ENCODE peak calls at places on chromosomes 3 and 15, in nine cellular contexts. One of them, this sample, is unnamed.

GRCh38 chr3:61594144-61594977 is 33.0 kb downstream of the PTPRG start:
- DNase-seq in HepG2: no peak
- DNase-seq in spleen: no peak
- DNase-seq in vagina: no peak
- DNase-seq in sigmoid colon: no peak
- DNase-seq in HCT116: no peak
- DNase-seq in H1: no peak
- DNase-seq in upper lobe of left lung: no peak
- DNase-seq in GM12878: no peak
- DNase-seq in this sample: no peak

GRCh38 chr3:71011565-71012287 is 571.8 kb downstream of the FOXP1 start:
- DNase-seq in H1: no peak
- DNase-seq in HCT116: no peak
- DNase-seq in GM12878: peak; percentile 34
- DNase-seq in spleen: no peak
- DNase-seq in sigmoid colon: no peak
- DNase-seq in upper lobe of left lung: no peak
- DNase-seq in HepG2: no peak
- DNase-seq in vagina: no peak
- DNase-seq in this sample: no peak

GRCh38 chr3:149610351-149611105 is 47.3 kb downstream of the WWTR1 start:
- DNase-seq in HCT116: no peak
- DNase-seq in sigmoid colon: peak; percentile 72
- DNase-seq in vagina: no peak
- DNase-seq in H1: no peak
- DNase-seq in spleen: no peak
- DNase-seq in GM12878: no peak
- DNase-seq in HepG2: peak; percentile 40
- DNase-seq in upper lobe of left lung: no peak
- DNase-seq in this sample: no peak

GRCh38 chr3:186340211-186340610 is 21.8 kb downstream of the DGKG start:
- DNase-seq in sigmoid colon: no peak
- DNase-seq in upper lobe of left lung: no peak
- DNase-seq in HCT116: no peak
- DNase-seq in vagina: no peak
- DNase-seq in HepG2: no peak
- DNase-seq in spleen: no peak
- DNase-seq in GM12878: no peak
- DNase-seq in H1: no peak
- DNase-seq in this sample: no peak

GRCh38 chr15:61794881-61795280 is 265.4 kb downstream of the VPS13C start:
- DNase-seq in GM12878: no peak
- DNase-seq in sigmoid colon: no peak
- DNase-seq in upper lobe of left lung: no peak
- DNase-seq in vagina: no peak
- DNase-seq in H1: no peak
- DNase-seq in HepG2: no peak
- DNase-seq in HCT116: no peak
- DNase-seq in spleen: no peak
- DNase-seq in this sample: no peak

GRCh38 chr15:29045717-29046116 is 159.9 kb downstream of the APBA2 start:
- DNase-seq in HepG2: no peak
- DNase-seq in sigmoid colon: no peak
- DNase-seq in vagina: no peak
- DNase-seq in spleen: peak; percentile 11
- DNase-seq in GM12878: no peak
- DNase-seq in upper lobe of left lung: no peak
- DNase-seq in H1: no peak
- DNase-seq in HCT116: no peak
- DNase-seq in this sample: peak; percentile 1

GRCh38 chr3:128113817-128114794 is 9.5 kb downstream of the RUVBL1 start:
- DNase-seq in H1: no peak
- DNase-seq in HepG2: no peak
- DNase-seq in spleen: peak; percentile 79
- DNase-seq in vagina: no peak
- DNase-seq in sigmoid colon: no peak
- DNase-seq in GM12878: peak; percentile 19
- DNase-seq in HCT116: no peak
- DNase-seq in upper lobe of left lung: no peak
- DNase-seq in this sample: no peak

GRCh38 chr3:145906755-145907154 is 254.2 kb downstream of the PLOD2 start:
- DNase-seq in HCT116: no peak
- DNase-seq in GM12878: no peak
- DNase-seq in HepG2: no peak
- DNase-seq in spleen: no peak
- DNase-seq in sigmoid colon: no peak
- DNase-seq in vagina: no peak
- DNase-seq in H1: no peak
- DNase-seq in upper lobe of left lung: no peak
- DNase-seq in this sample: no peak

GRCh38 chr3:173745952-173746682 is 348.6 kb downstream of the NLGN1 start:
- DNase-seq in spleen: no peak
- DNase-seq in upper lobe of left lung: no peak
- DNase-seq in HepG2: no peak
- DNase-seq in H1: no peak
- DNase-seq in vagina: no peak
- DNase-seq in HCT116: no peak
- DNase-seq in GM12878: no peak
- DNase-seq in sigmoid colon: no peak
- DNase-seq in this sample: no peak

GRCh38 chr3:29203846-29204245 is 77.0 kb upstream of the RBMS3 start:
- DNase-seq in spleen: no peak
- DNase-seq in H1: no peak
- DNase-seq in vagina: no peak
- DNase-seq in HCT116: no peak
- DNase-seq in upper lobe of left lung: no peak
- DNase-seq in HepG2: no peak
- DNase-seq in GM12878: no peak
- DNase-seq in sigmoid colon: no peak
- DNase-seq in this sample: no peak

GRCh38 chr15:28975766-28976179 is 90.0 kb downstream of the APBA2 start:
- DNase-seq in H1: peak; percentile 29
- DNase-seq in GM12878: no peak
- DNase-seq in HepG2: peak; percentile 42
- DNase-seq in sigmoid colon: no peak
- DNase-seq in vagina: no peak
- DNase-seq in HCT116: peak; percentile 39
- DNase-seq in upper lobe of left lung: peak; percentile 52
- DNase-seq in spleen: peak; percentile 70
- DNase-seq in this sample: no peak

GRCh38 chr15:35627696-35628095 is 81.7 kb upstream of the DPH6 start:
- DNase-seq in HCT116: no peak
- DNase-seq in spleen: no peak
- DNase-seq in GM12878: no peak
- DNase-seq in vagina: no peak
- DNase-seq in HepG2: no peak
- DNase-seq in upper lobe of left lung: no peak
- DNase-seq in H1: no peak
- DNase-seq in sigmoid colon: no peak
- DNase-seq in this sample: no peak

GRCh38 chr3:171784937-171785336 is 25.3 kb downstream of the PLD1 start:
- DNase-seq in GM12878: no peak
- DNase-seq in HCT116: no peak
- DNase-seq in H1: no peak
- DNase-seq in sigmoid colon: no peak
- DNase-seq in vagina: no peak
- DNase-seq in HepG2: no peak
- DNase-seq in upper lobe of left lung: no peak
- DNase-seq in spleen: no peak
- DNase-seq in this sample: no peak

GRCh38 chr3:139627759-139628158 is 50.0 kb downstream of the NMNAT3 start:
- DNase-seq in sigmoid colon: no peak
- DNase-seq in GM12878: no peak
- DNase-seq in H1: no peak
- DNase-seq in spleen: no peak
- DNase-seq in vagina: no peak
- DNase-seq in HCT116: no peak
- DNase-seq in upper lobe of left lung: no peak
- DNase-seq in HepG2: no peak
- DNase-seq in this sample: no peak

GRCh38 chr3:123113889-123114450 is 47.1 kb downstream of the PDIA5 start:
- DNase-seq in vagina: no peak
- DNase-seq in sigmoid colon: no peak
- DNase-seq in GM12878: no peak
- DNase-seq in H1: no peak
- DNase-seq in spleen: peak; percentile 51
- DNase-seq in HepG2: no peak
- DNase-seq in HCT116: no peak
- DNase-seq in upper lobe of left lung: no peak
- DNase-seq in this sample: no peak

GRCh38 chr15:81312790-81313543 is 11.0 kb downstream of the STARD5 start:
- DNase-seq in sigmoid colon: peak; percentile 96
- DNase-seq in H1: no peak
- DNase-seq in HepG2: no peak
- DNase-seq in spleen: peak; percentile 77
- DNase-seq in HCT116: peak; percentile 84
- DNase-seq in vagina: no peak
- DNase-seq in GM12878: no peak
- DNase-seq in upper lobe of left lung: peak; percentile 74
- DNase-seq in this sample: peak; percentile 90

GRCh38 chr15:72281713-72282112 is 9.4 kb upstream of the PARP6 start:
- DNase-seq in upper lobe of left lung: no peak
- DNase-seq in vagina: no peak
- DNase-seq in GM12878: peak; percentile 9
- DNase-seq in spleen: no peak
- DNase-seq in H1: no peak
- DNase-seq in sigmoid colon: no peak
- DNase-seq in HCT116: no peak
- DNase-seq in HepG2: peak; percentile 16
- DNase-seq in this sample: no peak

DNA sequence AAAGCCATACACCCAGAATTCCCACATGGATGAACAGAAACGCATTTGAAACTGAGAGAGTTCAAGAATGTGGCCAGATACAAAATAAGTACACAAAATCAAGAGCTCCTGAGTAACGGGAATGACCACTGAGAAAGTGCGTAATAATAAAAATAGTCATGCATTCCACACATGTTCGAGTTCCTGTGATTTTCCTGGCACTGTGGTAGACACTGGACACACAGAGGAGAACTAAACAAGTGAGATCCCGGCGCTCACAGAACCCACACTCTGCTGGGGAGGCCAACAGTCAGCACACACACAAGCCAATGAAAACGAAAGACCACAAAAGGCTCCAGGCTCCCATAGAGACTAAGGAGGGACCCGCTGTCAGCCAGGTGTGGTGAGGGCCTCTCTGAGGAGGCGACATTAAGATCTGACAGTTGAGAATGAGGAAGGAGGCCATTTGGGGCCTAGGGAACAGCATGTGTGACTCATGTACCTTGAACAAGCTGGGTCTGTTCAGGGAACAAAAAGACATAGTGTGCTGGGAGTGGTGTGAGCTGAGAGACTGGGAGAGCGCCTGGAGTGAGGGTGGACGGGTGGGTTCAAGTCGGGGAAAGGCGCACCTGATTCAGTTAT is 5.1 kb downstream of the FAM107A start:
- DNase-seq in HCT116: no peak
- DNase-seq in sigmoid colon: peak; percentile 18
- DNase-seq in upper lobe of left lung: no peak
- DNase-seq in H1: no peak
- DNase-seq in vagina: no peak
- DNase-seq in spleen: no peak
- DNase-seq in GM12878: no peak
- DNase-seq in HepG2: no peak
- DNase-seq in this sample: peak; percentile 8
- H3K4me3 ChIP-seq in HCT116: no peak overlapping the region
- H3K4me3 ChIP-seq in sigmoid colon: no peak overlapping the region
- H3K4me3 ChIP-seq in upper lobe of left lung: peak overlapping the region; percentile 45
- H3K4me3 ChIP-seq in H1: no peak overlapping the region
- H3K4me3 ChIP-seq in vagina: no peak overlapping the region
- H3K4me3 ChIP-seq in spleen: no peak overlapping the region
- H3K4me3 ChIP-seq in GM12878: no peak overlapping the region
- H3K4me3 ChIP-seq in HepG2: no peak overlapping the region
- H3K4me3 ChIP-seq in this sample: no peak overlapping the region

GRCh38 chr15:34359416-34359815 is 7.6 kb downstream of the LPCAT4 start:
- DNase-seq in sigmoid colon: no peak
- DNase-seq in GM12878: no peak
- DNase-seq in HCT116: no peak
- DNase-seq in H1: no peak
- DNase-seq in upper lobe of left lung: no peak
- DNase-seq in HepG2: no peak
- DNase-seq in spleen: no peak
- DNase-seq in vagina: no peak
- DNase-seq in this sample: no peak

GRCh38 chr15:34361278-34361677 is 5.7 kb downstream of the LPCAT4 start:
- DNase-seq in H1: no peak
- DNase-seq in sigmoid colon: no peak
- DNase-seq in upper lobe of left lung: no peak
- DNase-seq in GM12878: no peak
- DNase-seq in HCT116: no peak
- DNase-seq in HepG2: no peak
- DNase-seq in vagina: no peak
- DNase-seq in spleen: no peak
- DNase-seq in this sample: no peak

GRCh38 chr15:34364041-34364440 is 3.0 kb downstream of the LPCAT4 start:
- DNase-seq in HCT116: no peak
- DNase-seq in vagina: no peak
- DNase-seq in upper lobe of left lung: no peak
- DNase-seq in spleen: no peak
- DNase-seq in sigmoid colon: no peak
- DNase-seq in GM12878: no peak
- DNase-seq in H1: no peak
- DNase-seq in HepG2: no peak
- DNase-seq in this sample: no peak

GRCh38 chr15:34360298-34360697 is 6.7 kb downstream of the LPCAT4 start:
- DNase-seq in HepG2: no peak
- DNase-seq in vagina: no peak
- DNase-seq in HCT116: peak; percentile 56
- DNase-seq in spleen: no peak
- DNase-seq in sigmoid colon: no peak
- DNase-seq in GM12878: no peak
- DNase-seq in H1: no peak
- DNase-seq in upper lobe of left lung: no peak
- DNase-seq in this sample: no peak

GRCh38 chr15:34362047-34362773 is 4.8 kb downstream of the LPCAT4 start:
- DNase-seq in GM12878: no peak
- DNase-seq in upper lobe of left lung: no peak
- DNase-seq in H1: no peak
- DNase-seq in vagina: no peak
- DNase-seq in HepG2: no peak
- DNase-seq in HCT116: no peak
- DNase-seq in spleen: no peak
- DNase-seq in sigmoid colon: no peak
- DNase-seq in this sample: no peak
- H3K4me1 ChIP-seq in GM12878: peaks cover 13% of the 10 kb centered on the region
- H3K4me1 ChIP-seq in upper lobe of left lung: peaks cover 9% of the 10 kb centered on the region
- H3K4me1 ChIP-seq in H1: peaks cover 6% of the 10 kb centered on the region
- H3K4me1 ChIP-seq in vagina: peaks cover 24% of the 10 kb centered on the region
- H3K4me1 ChIP-seq in HepG2: peaks cover 11% of the 10 kb centered on the region
- H3K4me1 ChIP-seq in HCT116: peaks cover 43% of the 10 kb centered on the region
- H3K4me1 ChIP-seq in spleen: peaks cover 6% of the 10 kb centered on the region
- H3K4me1 ChIP-seq in sigmoid colon: no peaks in the 10 kb centered on the region
- H3K4me1 ChIP-seq in this sample: peaks cover 24% of the 10 kb centered on the region

GRCh38 chr15:41944313-41944940 is 27.9 kb downstream of the EHD4 start:
- DNase-seq in spleen: no peak
- DNase-seq in upper lobe of left lung: no peak
- DNase-seq in sigmoid colon: peak; percentile 85
- DNase-seq in GM12878: no peak
- DNase-seq in HCT116: peak; percentile 37
- DNase-seq in vagina: no peak
- DNase-seq in HepG2: peak; percentile 70
- DNase-seq in H1: no peak
- DNase-seq in this sample: peak; percentile 79
- TF ChIP-seq POLR2AphosphoS5 in spleen: no peak
- TF ChIP-seq POLR2AphosphoS5 in upper lobe of left lung: no peak
- TF ChIP-seq POLR2AphosphoS5 in sigmoid colon: peak; percentile 13
- TF ChIP-seq POLR2AphosphoS5 in GM12878: no peak
- TF ChIP-seq POLR2AphosphoS5 in HCT116: peak; percentile 40
- TF ChIP-seq POLR2AphosphoS5 in vagina: no peak
- TF ChIP-seq POLR2AphosphoS5 in HepG2: no peak
- TF ChIP-seq POLR2AphosphoS5 in H1: no peak
- TF ChIP-seq POLR2AphosphoS5 in this sample: no peak

GRCh38 chr3:58066842-58067241 is 58.6 kb downstream of the FLNB start:
- DNase-seq in HCT116: no peak
- DNase-seq in spleen: no peak
- DNase-seq in vagina: no peak
- DNase-seq in HepG2: peak; percentile 27
- DNase-seq in upper lobe of left lung: no peak
- DNase-seq in sigmoid colon: no peak
- DNase-seq in H1: no peak
- DNase-seq in GM12878: no peak
- DNase-seq in this sample: no peak
- H3K4me3 ChIP-seq in HCT116: no peak overlapping the region
- H3K4me3 ChIP-seq in spleen: no peak overlapping the region
- H3K4me3 ChIP-seq in vagina: no peak overlapping the region
- H3K4me3 ChIP-seq in HepG2: no peak overlapping the region
- H3K4me3 ChIP-seq in upper lobe of left lung: no peak overlapping the region
- H3K4me3 ChIP-seq in sigmoid colon: no peak overlapping the region
- H3K4me3 ChIP-seq in H1: no peak overlapping the region
- H3K4me3 ChIP-seq in GM12878: no peak overlapping the region
- H3K4me3 ChIP-seq in this sample: no peak overlapping the region

This sample was measured in suprapubic skin.